ENCODE peak calls at places on chromosomes 1 and 21, in four cellular contexts. One of them, this sample, is unnamed.

GRCh38 chr1:60504206-60504868 is 430.8 kb upstream of the C1orf87 start:
- DNase-seq in K562: no peak
- DNase-seq in HepG2: no peak
- DNase-seq in GM12878: no peak
- DNase-seq in this sample: no peak

GRCh38 chr1:13896932-13897331 is 196.9 kb downstream of the PRDM2 start:
- DNase-seq in K562: no peak
- DNase-seq in HepG2: no peak
- DNase-seq in GM12878: no peak
- DNase-seq in this sample: no peak

GRCh38 chr1:39691383-39692151 is at the start of gene HPCAL4:
- DNase-seq in K562: peak; percentile 96
- DNase-seq in HepG2: peak; percentile 72
- DNase-seq in GM12878: no peak
- DNase-seq in this sample: peak; percentile 94

GRCh38 chr1:9228589-9228988 is 6.0 kb upstream of the H6PD start:
- DNase-seq in K562: no peak
- DNase-seq in HepG2: no peak
- DNase-seq in GM12878: no peak
- DNase-seq in this sample: no peak

GRCh38 chr21:19900149-19900548 is 1098.1 kb upstream of the NCAM2 start:
- DNase-seq in K562: no peak
- DNase-seq in HepG2: no peak
- DNase-seq in GM12878: no peak
- DNase-seq in this sample: no peak

GRCh38 chr1:36565576-36566501 is 83.1 kb upstream of the CSF3R start:
- DNase-seq in K562: no peak
- DNase-seq in HepG2: no peak
- DNase-seq in GM12878: no peak
- DNase-seq in this sample: no peak

GRCh38 chr1:153985341-153985912 is 712 bp downstream of the RAB13 start:
- DNase-seq in K562: peak; percentile 60
- DNase-seq in HepG2: no peak
- DNase-seq in GM12878: no peak
- DNase-seq in this sample: no peak

GRCh38 chr1:203150511-203151297 is 23.2 kb downstream of the ADORA1 start:
- DNase-seq in K562: no peak
- DNase-seq in HepG2: no peak
- DNase-seq in GM12878: no peak
- DNase-seq in this sample: no peak

GRCh38 chr1:16631248-16632043 is 18.1 kb upstream of the NBPF1 start:
- DNase-seq in K562: peak; percentile 50
- DNase-seq in HepG2: no peak
- DNase-seq in GM12878: no peak
- DNase-seq in this sample: no peak

GRCh38 chr1:230189276-230190183 is 122.5 kb downstream of the GALNT2 start:
- DNase-seq in K562: no peak
- DNase-seq in HepG2: no peak
- DNase-seq in GM12878: no peak
- DNase-seq in this sample: no peak

GRCh38 chr1:230191839-230192238 is 124.8 kb downstream of the GALNT2 start:
- DNase-seq in K562: no peak
- DNase-seq in HepG2: no peak
- DNase-seq in GM12878: no peak
- DNase-seq in this sample: no peak

GRCh38 chr1:230194525-230194924 is 127.5 kb downstream of the GALNT2 start:
- DNase-seq in K562: no peak
- DNase-seq in HepG2: no peak
- DNase-seq in GM12878: no peak
- DNase-seq in this sample: no peak

GRCh38 chr1:230188826-230189225 is 121.8 kb downstream of the GALNT2 start:
- DNase-seq in K562: no peak
- DNase-seq in HepG2: no peak
- DNase-seq in GM12878: no peak
- DNase-seq in this sample: no peak

DNA sequence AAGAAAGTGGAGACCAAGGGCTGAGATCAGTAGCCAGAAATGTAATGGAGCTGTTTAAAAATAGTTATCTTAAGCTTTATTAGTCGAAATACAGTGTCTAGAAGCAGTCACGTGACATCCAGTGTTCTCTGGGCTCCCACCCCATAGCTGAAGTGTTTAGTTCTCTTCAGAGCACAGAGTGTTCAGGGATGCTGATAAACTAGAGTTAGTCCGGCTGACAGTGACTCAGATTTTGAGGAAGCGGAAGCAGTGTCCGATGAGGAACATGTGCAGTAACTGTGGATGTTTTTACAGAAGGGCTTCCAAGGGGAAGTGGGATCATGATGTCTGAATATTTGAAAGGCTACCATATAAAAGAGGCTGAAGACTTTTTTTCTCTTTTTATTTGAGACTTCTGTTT is 124.0 kb downstream of the GALNT2 start:
- DNase-seq in K562: no peak
- DNase-seq in HepG2: no peak
- DNase-seq in GM12878: no peak
- DNase-seq in this sample: no peak
- TF ChIP-seq BHLHE40 in K562: peak; percentile 92
- TF ChIP-seq BHLHE40 in HepG2: no peak
- TF ChIP-seq BHLHE40 in GM12878: peak; percentile 48
- TF ChIP-seq BHLHE40 in this sample: no peak

GRCh38 chr1:157994704-157995540 is 1.5 kb downstream of the KIRREL1 start:
- DNase-seq in K562: no peak
- DNase-seq in HepG2: no peak
- DNase-seq in GM12878: no peak
- DNase-seq in this sample: no peak
- TF ChIP-seq TARDBP in K562: no peak
- TF ChIP-seq TARDBP in HepG2: no peak
- TF ChIP-seq TARDBP in GM12878: no peak
- TF ChIP-seq TARDBP in this sample: no peak

DNA sequence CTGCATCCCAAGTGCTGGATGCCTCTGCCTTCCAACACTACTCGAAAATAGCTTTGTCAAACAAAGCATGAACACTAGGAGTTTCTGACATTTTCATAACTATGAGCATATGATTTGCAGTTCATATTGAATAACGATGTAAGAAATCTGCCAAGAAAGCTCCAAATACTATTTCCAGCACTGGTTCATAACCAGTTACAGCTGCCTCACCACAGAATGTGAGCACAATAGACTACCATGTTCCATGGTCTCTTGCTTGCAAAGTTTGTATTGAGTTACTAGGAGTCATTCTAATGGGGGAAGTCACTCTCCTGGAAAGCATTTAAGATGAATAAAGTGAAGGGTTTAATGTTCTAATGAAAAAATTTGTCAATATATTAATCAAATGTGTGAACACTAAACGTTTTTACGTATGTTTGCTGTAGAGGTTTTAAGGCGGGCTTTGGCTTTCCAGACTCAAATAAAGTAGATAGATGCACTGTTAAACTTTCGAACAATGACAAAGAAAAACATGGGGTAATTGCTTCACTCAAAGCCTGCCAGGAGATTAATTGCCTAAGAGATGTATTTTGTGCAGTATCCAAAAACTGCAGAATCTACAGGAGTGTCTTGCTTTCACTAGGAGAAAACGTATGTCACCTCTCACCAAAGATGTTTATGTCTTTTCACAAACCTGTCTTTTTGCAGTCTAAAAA is 78.5 kb upstream of the UBE2U start:
- DNase-seq in K562: no peak
- DNase-seq in HepG2: no peak
- DNase-seq in GM12878: no peak
- DNase-seq in this sample: no peak
- TF ChIP-seq BHLHE40 in K562: no peak
- TF ChIP-seq BHLHE40 in HepG2: no peak
- TF ChIP-seq BHLHE40 in GM12878: no peak
- TF ChIP-seq BHLHE40 in this sample: no peak

DNA sequence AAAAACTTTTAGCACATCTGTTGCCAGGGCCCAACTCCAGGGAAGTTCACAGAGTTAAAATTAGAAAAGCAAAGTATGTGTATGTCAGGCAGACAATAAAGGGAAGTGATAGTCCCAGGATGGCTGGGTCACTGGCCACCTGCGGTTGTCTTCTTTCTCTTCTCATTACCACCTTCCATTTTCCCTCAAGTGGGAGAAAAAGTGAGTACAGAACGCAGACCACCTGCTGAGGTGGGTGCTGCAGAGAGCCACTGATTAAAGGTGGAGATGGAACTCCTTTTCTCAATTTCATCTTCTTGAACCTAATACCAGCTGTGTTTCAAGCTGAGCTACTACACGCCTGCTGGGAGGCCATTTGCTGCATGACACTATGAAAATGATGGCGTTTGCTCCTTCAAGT is 88.8 kb upstream of the PDE4B start:
- DNase-seq in K562: no peak
- DNase-seq in HepG2: no peak
- DNase-seq in GM12878: no peak
- DNase-seq in this sample: no peak
- TF ChIP-seq TARDBP in K562: no peak
- TF ChIP-seq TARDBP in HepG2: no peak
- TF ChIP-seq TARDBP in GM12878: no peak
- TF ChIP-seq TARDBP in this sample: no peak

GRCh38 chr1:1543706-1544099 is 3.3 kb upstream of the TMEM240 start:
- DNase-seq in K562: no peak
- DNase-seq in HepG2: no peak
- DNase-seq in GM12878: no peak
- DNase-seq in this sample: no peak
- TF ChIP-seq BHLHE40 in K562: no peak
- TF ChIP-seq BHLHE40 in HepG2: no peak
- TF ChIP-seq BHLHE40 in GM12878: no peak
- TF ChIP-seq BHLHE40 in this sample: no peak

DNA sequence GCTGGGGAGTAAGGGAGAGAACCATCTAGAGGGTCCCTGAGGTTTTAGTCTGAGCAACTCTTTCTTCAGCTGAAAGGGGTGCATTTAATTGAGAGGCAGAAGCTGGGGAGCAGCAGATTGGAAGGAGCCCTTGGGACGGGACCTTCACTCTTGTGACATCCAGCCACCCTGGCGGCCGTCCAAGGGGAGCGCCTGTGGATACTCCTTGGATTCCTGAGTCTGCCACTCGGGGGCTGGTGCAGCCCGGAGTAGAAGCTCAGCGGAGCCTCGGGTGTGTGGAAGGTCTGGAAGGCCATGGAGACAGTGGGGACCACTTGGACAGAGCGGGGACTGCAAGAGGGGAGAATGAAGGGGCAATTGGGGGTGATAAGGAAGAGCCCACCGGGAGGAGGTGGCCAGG is 68.7 kb downstream of the AJAP1 start:
- DNase-seq in K562: no peak
- DNase-seq in HepG2: no peak
- DNase-seq in GM12878: no peak
- DNase-seq in this sample: no peak
- TF ChIP-seq TARDBP in K562: no peak
- TF ChIP-seq TARDBP in HepG2: no peak
- TF ChIP-seq TARDBP in GM12878: no peak
- TF ChIP-seq TARDBP in this sample: no peak

DNA sequence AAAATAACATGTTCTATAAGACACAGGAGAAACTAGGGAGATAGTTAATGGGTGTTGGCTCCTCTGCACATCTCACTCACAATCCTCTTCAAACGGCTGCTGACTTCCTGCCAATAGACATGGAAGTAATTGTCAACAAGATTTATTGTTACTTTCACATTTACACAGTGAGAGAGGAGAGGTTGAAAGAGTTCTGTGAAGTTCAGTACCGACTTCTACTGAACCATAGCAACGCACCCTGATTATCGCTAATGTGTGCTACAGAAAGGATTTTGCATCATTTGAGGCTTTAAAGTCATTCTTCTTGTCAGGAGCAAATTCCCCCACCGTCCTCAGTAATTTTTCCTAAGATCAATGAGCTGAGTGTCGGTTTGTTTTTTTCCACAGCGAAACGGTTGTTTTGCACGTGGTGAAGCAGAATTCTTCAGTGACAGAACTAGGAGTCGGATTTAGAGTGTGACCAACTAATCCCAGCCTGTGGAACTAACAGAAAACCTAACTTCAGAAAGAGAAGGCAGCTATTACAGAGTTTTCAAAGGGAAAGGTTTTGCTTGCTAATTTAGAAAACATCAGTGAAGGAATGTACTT is 361.0 kb downstream of the ADGRL2 start:
- DNase-seq in K562: no peak
- DNase-seq in HepG2: no peak
- DNase-seq in GM12878: no peak
- DNase-seq in this sample: no peak
- TF ChIP-seq BHLHE40 in K562: no peak
- TF ChIP-seq BHLHE40 in HepG2: no peak
- TF ChIP-seq BHLHE40 in GM12878: peak; percentile 50
- TF ChIP-seq BHLHE40 in this sample: no peak

GRCh38 chr1:215776336-215776735 is 209.2 kb downstream of the KCTD3 start:
- DNase-seq in K562: no peak
- DNase-seq in HepG2: no peak
- DNase-seq in GM12878: no peak
- DNase-seq in this sample: no peak

GRCh38 chr1:215777370-215777925 is 210.3 kb downstream of the KCTD3 start:
- DNase-seq in K562: no peak
- DNase-seq in HepG2: no peak
- DNase-seq in GM12878: no peak
- DNase-seq in this sample: no peak
- TF ChIP-seq TARDBP in K562: no peak
- TF ChIP-seq TARDBP in HepG2: no peak
- TF ChIP-seq TARDBP in GM12878: no peak
- TF ChIP-seq TARDBP in this sample: no peak

DNA sequence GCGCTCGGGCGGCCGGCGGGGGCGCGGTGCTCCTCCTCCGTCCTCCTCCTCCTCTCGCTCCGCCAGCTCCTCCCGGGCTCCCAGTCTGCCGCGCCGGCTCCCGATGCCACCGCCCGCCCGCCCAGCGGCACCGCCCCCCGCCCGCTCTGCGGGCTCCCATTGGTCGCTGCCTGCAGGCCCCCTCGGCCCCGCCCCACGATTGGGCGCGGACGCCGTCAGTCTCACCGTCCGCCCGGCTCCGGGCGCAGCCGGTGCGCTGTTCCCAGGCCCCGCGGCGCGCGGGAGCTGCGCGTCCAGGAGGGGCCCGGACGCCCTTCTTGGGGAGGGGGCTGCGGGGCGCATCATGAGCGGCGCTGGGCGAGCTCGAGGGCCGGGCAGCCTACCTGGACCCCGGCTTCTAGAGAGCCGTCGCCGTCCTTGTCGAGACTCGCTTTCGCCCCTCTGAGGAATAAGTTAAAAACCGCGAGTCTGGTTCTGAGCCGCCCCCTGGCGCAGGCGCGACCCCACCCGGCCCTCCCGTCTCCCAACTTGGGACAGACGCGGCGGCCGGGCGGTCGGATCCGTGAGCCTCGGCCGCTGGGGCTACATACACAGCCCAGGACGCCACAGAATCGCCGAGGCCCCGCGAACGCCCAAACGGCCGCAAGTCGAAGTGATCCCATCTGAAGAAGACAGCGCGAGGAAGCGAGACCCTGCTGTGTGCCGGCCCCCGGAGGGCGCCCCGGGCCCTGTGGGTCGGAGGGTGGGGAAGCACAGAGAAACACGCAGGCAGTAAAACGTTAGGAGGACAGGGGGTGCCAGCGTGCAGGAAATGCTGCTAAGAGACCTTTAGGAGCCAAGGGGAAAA is at the start of gene SIPA1L2:
- DNase-seq in K562: peak; percentile 23
- DNase-seq in HepG2: peak; percentile 52
- DNase-seq in GM12878: peak; percentile 8
- DNase-seq in this sample: peak; percentile 100
- TF ChIP-seq BHLHE40 in K562: no peak
- TF ChIP-seq BHLHE40 in HepG2: no peak
- TF ChIP-seq BHLHE40 in GM12878: no peak
- TF ChIP-seq BHLHE40 in this sample: no peak

GRCh38 chr1:41479000-41479807 is 5.3 kb downstream of the EDN2 start:
- DNase-seq in K562: no peak
- DNase-seq in HepG2: no peak
- DNase-seq in GM12878: no peak
- DNase-seq in this sample: no peak
- TF ChIP-seq TARDBP in K562: no peak
- TF ChIP-seq TARDBP in HepG2: no peak
- TF ChIP-seq TARDBP in GM12878: no peak
- TF ChIP-seq TARDBP in this sample: no peak